ENCODE peak calls at places on chromosomes 5 and 9, in five cellular contexts. V, R, L, C and H are unnamed samples.

GRCh38 chr5:39680213-39680612 is 255.4 kb upstream of the DAB2 start:
- DNase-seq in R (no peak), V (no peak), L (no peak), C (no peak), H (no peak)

GRCh38 chr9:94581711-94582110 is 11.9 kb downstream of the FBP2 start:
- DNase-seq in C (no peak), L (no peak), V (peak), R (no peak), H (no peak)

GRCh38 chr5:2754621-2755370 is 3.3 kb upstream of the IRX2 start:
- DNase-seq in V (peak), R (no peak), C (no peak), L (no peak), H (no peak)

GRCh38 chr9:4831944-4832343 is 39.2 kb downstream of the RCL1 start:
- DNase-seq in C (no peak), V (no peak), L (no peak), R (no peak), H (peak)

GRCh38 chr9:70590264-70590646 is 175.8 kb upstream of the KLF9 start:
- DNase-seq in L (no peak), V (no peak), R (no peak), C (no peak), H (no peak)

GRCh38 chr5:141647242-141647641 is 4.0 kb downstream of the FCHSD1 start:
- DNase-seq in R (no peak), L (no peak), V (no peak), C (no peak), H (no peak)

GRCh38 chr9:134880484-134881312 is at the start of gene FCN2:
- DNase-seq in V (no peak), R (no peak), C (no peak), L (no peak), H (no peak)

GRCh38 chr5:83058718-83059117 is 18.5 kb downstream of the TMEM167A start:
- DNase-seq in L (no peak), R (no peak), V (no peak), C (no peak), H (no peak)

GRCh38 chr5:109242518-109242917 is 167.3 kb downstream of the PJA2 start:
- DNase-seq in C (no peak), R (no peak), V (peak), L (peak), H (peak)
- H3K4me3 ChIP-seq in C (no peak), R (no peak), V (no peak), L (no peak), H (no peak)

GRCh38 chr9:81396528-81396927 is 292.8 kb downstream of the TLE1 start:
- DNase-seq in L (no peak), V (no peak), C (no peak), R (no peak), H (no peak)

GRCh38 chr9:81391457-81391825 is 297.9 kb downstream of the TLE1 start:
- DNase-seq in L (no peak), R (no peak), V (peak), C (no peak), H (no peak)

GRCh38 chr9:81394816-81395215 is 294.5 kb downstream of the TLE1 start:
- DNase-seq in R (no peak), V (no peak), C (no peak), L (no peak), H (no peak)

GRCh38 chr9:81395301-81396054 is 293.9 kb downstream of the TLE1 start:
- DNase-seq in C (no peak), V (no peak), R (no peak), L (no peak), H (no peak)

GRCh38 chr9:81393985-81394811 is 295.1 kb downstream of the TLE1 start:
- DNase-seq in L (no peak), R (no peak), V (no peak), C (no peak), H (no peak)
- H3K4me3 ChIP-seq in L (no peak), R (no peak), V (no peak), C (no peak), H (no peak)

DNA sequence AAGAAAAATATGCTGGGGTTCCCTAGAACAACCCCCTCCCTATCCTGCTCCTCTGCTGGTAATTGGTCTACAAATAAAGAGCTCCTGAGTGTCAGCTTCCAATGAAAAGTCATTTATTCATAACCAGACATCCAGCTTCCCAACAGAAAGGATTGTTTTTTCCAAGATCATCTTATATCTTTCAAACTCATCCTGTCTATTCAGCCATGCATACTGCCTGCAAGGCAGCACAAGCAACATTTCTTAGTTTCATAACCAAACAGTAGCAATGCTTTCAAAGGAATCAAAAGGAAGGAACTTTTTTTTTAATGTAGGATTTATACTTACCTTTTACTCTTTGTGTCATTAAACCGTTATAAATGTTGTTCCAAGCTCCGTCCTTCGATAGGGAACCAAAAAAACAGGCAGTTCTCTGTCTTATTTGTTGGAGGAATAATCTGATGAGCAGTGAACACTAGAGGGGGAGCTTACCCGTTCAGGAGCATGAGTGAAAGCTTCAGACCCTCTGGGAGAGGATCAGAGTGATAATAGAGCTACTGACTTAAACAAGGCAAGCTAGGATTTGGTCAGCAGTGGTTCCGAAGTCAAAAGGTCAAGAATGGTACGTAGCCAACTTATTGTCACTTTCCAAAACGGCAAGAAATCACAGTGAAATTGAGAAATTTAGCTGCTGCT is 893.1 kb downstream of the NR2F1-AS1 start:
- DNase-seq in R (no peak), V (peak), C (peak), L (no peak), H (no peak)
- H3K4me3 ChIP-seq in R (no peak), V (no peak), C (no peak), L (no peak), H (no peak)

GRCh38 chr9:131678499-131679111 is 61.3 kb downstream of the RAPGEF1 start:
- DNase-seq in R (peak), V (peak), C (no peak), L (peak), H (no peak)
- H3K4me3 ChIP-seq in R (no peak), V (no peak), C (no peak), L (peak), H (no peak)

GRCh38 chr5:175448276-175448675 is 4.3 kb upstream of the DRD1 start:
- DNase-seq in V (peak), R (no peak), C (no peak), L (no peak), H (no peak)

GRCh38 chr5:175444905-175445456 is 999 bp upstream of the DRD1 start:
- DNase-seq in R (no peak), C (no peak), L (no peak), V (no peak), H (no peak)

GRCh38 chr5:175444060-175444904 is at the start of gene DRD1:
- DNase-seq in L (peak), V (peak), C (no peak), R (no peak), H (no peak)

GRCh38 chr5:175447571-175447970 is 3.6 kb upstream of the DRD1 start:
- DNase-seq in C (no peak), L (no peak), V (no peak), R (no peak), H (no peak)

DNA sequence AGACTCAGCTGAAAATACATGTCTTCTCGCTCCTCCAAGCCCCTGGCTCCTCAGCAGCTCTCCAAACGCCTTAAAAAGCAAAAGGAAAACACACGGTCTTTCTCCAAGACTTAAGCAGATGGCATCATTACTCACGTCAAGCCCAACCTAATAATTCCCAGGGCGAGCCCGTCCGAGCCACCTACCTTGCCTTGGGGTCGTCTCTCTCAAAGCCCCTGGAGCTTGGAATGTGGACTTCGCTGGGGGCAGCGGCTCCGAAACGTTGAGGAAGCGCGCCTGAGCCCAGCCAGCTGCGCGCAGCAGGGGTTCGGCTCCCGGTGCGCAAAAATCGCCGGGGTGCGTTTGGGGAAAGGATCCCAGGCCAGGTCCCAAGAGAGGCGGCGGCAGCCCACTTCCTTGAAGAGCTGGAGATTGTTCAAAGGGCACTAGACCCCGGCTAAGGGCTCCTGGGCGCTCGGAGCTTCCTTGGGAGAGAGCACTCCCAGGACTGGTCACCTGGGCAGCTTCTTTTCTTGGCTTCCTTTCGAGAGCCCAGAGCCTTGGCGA is 395 bp downstream of the DRD1 start:
- DNase-seq in C (no peak), R (no peak), V (no peak), L (no peak), H (no peak)
- H3K4me3 ChIP-seq in C (peak), R (no peak), V (no peak), L (no peak), H (no peak)

DNA sequence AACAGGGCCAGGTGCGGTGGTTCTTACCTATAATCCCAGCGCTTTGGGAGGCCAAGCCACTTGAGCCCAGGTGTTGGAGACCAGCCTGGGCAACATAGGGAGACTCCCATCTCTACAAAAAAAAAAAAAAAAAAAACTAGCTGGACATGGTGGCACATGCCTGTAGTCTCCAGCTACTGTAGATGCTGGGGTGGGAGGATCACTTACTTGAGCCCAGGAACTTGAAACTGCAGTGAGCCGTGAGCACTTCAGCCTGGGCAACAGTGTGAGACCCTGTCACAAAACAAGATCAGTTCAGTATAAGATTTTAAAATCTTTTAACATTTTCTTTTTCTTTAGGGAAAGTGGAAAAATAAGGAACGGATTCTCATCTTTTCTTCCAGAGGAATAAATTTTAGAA is 2.5 kb downstream of the BRIX1 start:
- DNase-seq in R (no peak), L (no peak), V (no peak), C (no peak), H (no peak)
- H3K4me3 ChIP-seq in R (no peak), L (no peak), V (no peak), C (no peak), H (no peak)

DNA sequence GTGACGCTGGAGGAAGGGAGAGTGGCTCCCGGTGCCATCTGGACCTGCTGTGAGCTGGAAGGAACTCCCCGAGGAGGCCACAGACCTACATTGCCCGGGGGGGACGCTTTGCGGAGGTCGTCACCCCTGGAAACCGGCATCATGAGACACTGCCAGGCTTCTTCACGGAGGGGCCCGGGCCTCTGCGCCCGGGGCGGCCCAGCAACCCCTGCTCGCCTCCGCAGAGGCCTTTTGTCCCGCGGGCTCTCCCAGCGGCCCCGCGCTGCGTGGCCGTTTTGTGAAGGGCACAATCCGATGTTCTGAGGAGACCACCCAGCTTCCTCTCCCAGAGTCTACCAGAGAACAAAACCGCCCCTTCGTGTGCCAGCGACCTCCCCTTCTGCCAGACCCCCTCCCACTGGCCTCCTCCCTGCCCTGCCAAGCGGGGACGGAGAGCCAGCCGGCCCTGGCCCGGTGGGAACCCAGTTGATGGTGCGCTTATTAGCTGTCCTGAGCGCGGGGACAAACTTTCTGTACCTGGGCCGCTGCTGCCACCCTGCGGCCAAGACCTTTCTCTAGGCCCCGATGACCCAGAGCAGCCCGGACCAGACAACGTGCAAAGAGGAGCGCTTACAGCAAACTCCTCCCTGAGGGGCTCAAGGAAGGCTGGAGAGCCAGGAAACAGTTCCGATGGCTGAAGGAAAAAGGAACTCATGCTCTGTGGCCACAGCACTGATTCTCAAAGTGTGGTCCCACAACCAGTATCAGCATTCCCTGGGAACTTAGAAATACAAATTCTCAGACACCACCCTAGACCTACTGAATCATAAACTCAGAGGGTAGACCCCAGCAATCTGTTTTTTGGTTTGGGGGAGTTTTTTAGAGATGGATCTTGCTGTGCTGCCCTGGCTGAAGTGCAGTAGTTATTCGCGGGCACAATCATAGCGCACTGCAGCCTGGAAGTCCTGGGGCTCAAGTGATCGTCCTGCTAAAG is 86.7 kb downstream of the SLC1A3 start:
- DNase-seq in R (no peak), V (peak), L (peak), C (peak), H (no peak)
- H3K4me3 ChIP-seq in R (peak), V (peak), L (peak), C (peak), H (no peak)